ENCODE peak calls at places on chromosome 10, in four cellular contexts. L is fibroblast of the aortic adventitia, R is ascending aorta, D is tibial nerve. Z is an unnamed sample.
A peak's percentile ranks its signal among the peaks of the same experiment; 100 is the strongest.

GRCh38 chr10:3780056-3780765 is 4.8 kb downstream of the KLF6 start:
- DNase-seq in L (peak; percentile 62), R (no peak), D (no peak), Z (no peak)

GRCh38 chr10:37733822-37734221 is 123.6 kb downstream of the ZNF248 start:
- DNase-seq in L (no peak), R (no peak), D (no peak), Z (no peak)

GRCh38 chr10:18233775-18234174 is 93.6 kb downstream of the CACNB2 start:
- DNase-seq in R (no peak), D (no peak), L (no peak), Z (no peak)

GRCh38 chr10:107409517-107409916 is 245.0 kb upstream of the SORCS1 start:
- DNase-seq in L (peak; percentile 11), R (no peak), D (no peak), Z (no peak)

GRCh38 chr10:112510384-112510783 is 63.4 kb downstream of the VTI1A start:
- DNase-seq in D (no peak), R (no peak), L (no peak), Z (no peak)

GRCh38 chr10:102501201-102502028 is 1.1 kb downstream of the ACTR1A start:
- DNase-seq in D (no peak), R (no peak), L (no peak), Z (no peak)

GRCh38 chr10:8404721-8405120 is 350.2 kb downstream of the GATA3 start:
- DNase-seq in L (no peak), R (no peak), D (no peak), Z (no peak)

GRCh38 chr10:76354921-76355320 is 923.5 kb downstream of the LRMDA start:
- DNase-seq in L (no peak), D (no peak), R (no peak), Z (no peak)

GRCh38 chr10:88467835-88468485 is 115.2 kb downstream of the RNLS start:
- DNase-seq in L (peak; percentile 43), D (no peak), R (no peak), Z (no peak)

GRCh38 chr10:11936389-11937152 is 106.0 kb downstream of the UPF2 start:
- DNase-seq in D (no peak), L (no peak), R (no peak), Z (no peak)

GRCh38 chr10:35328404-35329037 is 7.8 kb upstream of the CCNY start:
- DNase-seq in D (no peak), L (peak; percentile 67), R (no peak), Z (no peak)

GRCh38 chr10:52056296-52056695 is 257.8 kb upstream of the DKK1 start:
- DNase-seq in D (no peak), R (no peak), L (no peak), Z (no peak)

GRCh38 chr10:129968937-129969527 is 5.0 kb upstream of the EBF3 start:
- DNase-seq in L (peak; percentile 60), D (peak; percentile 75), R (no peak), Z (peak; percentile 87)

GRCh38 chr10:76382381-76382851 is 951.0 kb downstream of the LRMDA start:
- DNase-seq in L (peak; percentile 92), R (no peak), D (no peak), Z (no peak)

GRCh38 chr10:127064474-127064873 is 131.9 kb downstream of the INSYN2A start:
- DNase-seq in D (no peak), L (no peak), R (no peak), Z (peak; percentile 34)

GRCh38 chr10:30503700-30504462 is 69.9 kb downstream of the MAP3K8 start:
- DNase-seq in L (no peak), D (no peak), R (no peak), Z (no peak)

GRCh38 chr10:121205625-121206024 is 354.5 kb downstream of the WDR11 start:
- DNase-seq in D (no peak), R (no peak), L (no peak), Z (no peak)

GRCh38 chr10:129711261-129711660 is 244.2 kb downstream of the MGMT start:
- DNase-seq in L (no peak), R (no peak), D (no peak), Z (no peak)

GRCh38 chr10:22666287-22667092 is 47.9 kb downstream of the PIP4K2A start:
- DNase-seq in R (no peak), D (no peak), L (peak; percentile 44), Z (no peak)

GRCh38 chr10:121078672-121079102 is 227.5 kb downstream of the WDR11 start:
- DNase-seq in D (no peak), L (no peak), R (no peak), Z (peak; percentile 77)

GRCh38 chr10:124180947-124181549 is 87.7 kb upstream of the CHST15 start:
- DNase-seq in L (peak; percentile 27), D (no peak), R (no peak), Z (no peak)

GRCh38 chr10:112775892-112776679 is 174.0 kb upstream of the TCF7L2 start:
- DNase-seq in L (no peak), R (no peak), D (no peak), Z (no peak)

GRCh38 chr10:89147256-89147655 is 59.9 kb downstream of the CH25H start:
- DNase-seq in D (no peak), R (no peak), L (peak; percentile 87), Z (no peak)

GRCh38 chr10:117148284-117148683 is 10.2 kb upstream of the VAX1 start:
- DNase-seq in L (no peak), D (no peak), R (no peak), Z (no peak)

GRCh38 chr10:28200804-28201203 is 102.1 kb downstream of the MPP7 start:
- DNase-seq in L (no peak), D (no peak), R (no peak), Z (no peak)

GRCh38 chr10:76302936-76303656 is 871.7 kb downstream of the LRMDA start:
- DNase-seq in D (no peak), L (peak; percentile 59), R (no peak), Z (no peak)

GRCh38 chr10:43647576-43647975 is 1.1 kb downstream of the ZNF32 start:
- DNase-seq in D (no peak), L (peak; percentile 8), R (no peak), Z (no peak)

GRCh38 chr10:47380341-47381215 is 3.5 kb downstream of the ZNF488 start:
- DNase-seq in L (peak; percentile 34), R (no peak), D (no peak), Z (no peak)

GRCh38 chr10:29555091-29555745 is 79.6 kb downstream of the SVIL start:
- DNase-seq in R (no peak), D (no peak), L (no peak), Z (no peak)

GRCh38 chr10:70267161-70267933 is 16.5 kb downstream of the NPFFR1 start:
- DNase-seq in R (no peak), D (no peak), L (peak; percentile 90), Z (no peak)
- TF ChIP-seq CTCF in R (no peak), D (no peak), L (peak; percentile 24), Z (no peak)

GRCh38 chr10:72573079-72573478 is 52.8 kb downstream of the MICU1 start:
- DNase-seq in R (no peak), D (no peak), L (no peak), Z (no peak)

GRCh38 chr10:72563327-72563932 is 62.4 kb downstream of the MICU1 start:
- DNase-seq in R (no peak), L (no peak), D (no peak), Z (no peak)

GRCh38 chr10:72564596-72564995 is 61.3 kb downstream of the MICU1 start:
- DNase-seq in D (no peak), R (no peak), L (peak; percentile 76), Z (no peak)

GRCh38 chr10:72567421-72567820 is 58.5 kb downstream of the MICU1 start:
- DNase-seq in L (peak; percentile 17), D (no peak), R (no peak), Z (no peak)

DNA sequence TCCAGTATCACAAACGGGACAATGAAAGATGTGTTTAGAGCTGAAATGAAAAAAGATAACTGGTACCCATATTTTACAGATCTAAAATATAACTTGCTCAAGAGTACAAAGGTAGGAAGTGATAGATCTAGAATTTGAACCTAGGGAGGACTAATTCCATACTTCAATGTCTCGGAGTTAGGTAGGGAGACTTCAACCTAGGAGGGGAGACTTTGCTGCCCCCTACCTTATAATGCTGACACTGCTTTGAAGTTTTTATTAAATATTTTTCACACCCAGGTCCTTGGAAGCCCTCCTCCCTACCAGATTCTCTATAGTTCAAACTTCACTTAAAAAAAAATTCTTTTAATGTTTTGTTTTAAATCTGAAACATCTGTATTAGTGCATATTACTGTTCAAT is 58.0 kb downstream of the MICU1 start:
- DNase-seq in L (no peak), R (no peak), D (no peak), Z (no peak)
- TF ChIP-seq CTCF in L (peak; percentile 23), R (peak; percentile 21), D (peak; percentile 17), Z (no peak)

DNA sequence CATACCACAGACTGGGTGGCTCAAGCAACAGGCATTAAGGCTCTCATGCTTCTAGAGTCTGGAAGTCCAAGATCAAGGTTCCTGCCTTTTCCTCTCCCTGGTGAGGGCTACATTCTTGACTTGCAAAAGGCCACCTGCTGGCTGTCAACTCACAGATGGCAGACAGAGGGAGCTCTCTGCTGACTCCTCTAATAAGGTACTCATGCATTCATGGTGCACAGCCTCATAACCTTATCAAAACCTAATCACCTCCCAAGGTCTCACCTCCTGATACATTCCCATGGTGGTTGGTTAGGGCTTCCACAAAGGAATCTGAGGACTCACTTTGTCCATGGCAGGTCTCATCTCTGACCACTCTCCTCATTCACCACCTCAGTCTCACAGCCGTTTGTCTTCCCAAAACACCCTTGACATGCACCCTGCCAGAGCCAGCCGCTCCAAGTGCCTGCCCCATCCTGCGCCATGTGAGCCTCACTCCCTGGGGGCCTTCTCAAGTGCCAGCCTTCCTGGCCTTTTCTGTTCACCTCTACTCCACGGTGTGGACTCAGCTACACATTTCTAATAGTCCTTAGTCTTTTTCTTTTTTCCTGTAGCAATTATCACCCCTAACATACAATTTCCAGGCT is 400.3 kb upstream of the ADARB2 start:
- DNase-seq in R (no peak), L (no peak), D (no peak), Z (no peak)
- TF ChIP-seq CTCF in R (no peak), L (no peak), D (no peak), Z (peak; percentile 36)

GRCh38 chr10:359093-359492 is 223.8 kb downstream of the ZMYND11 start:
- DNase-seq in R (no peak), D (no peak), L (no peak), Z (no peak)

GRCh38 chr10:354901-355617 is 219.8 kb downstream of the ZMYND11 start:
- DNase-seq in L (no peak), R (no peak), D (no peak), Z (no peak)

GRCh38 chr10:357201-357950 is 222.1 kb downstream of the ZMYND11 start:
- DNase-seq in R (no peak), L (no peak), D (no peak), Z (no peak)

GRCh38 chr10:359762-360161 is 224.5 kb downstream of the ZMYND11 start:
- DNase-seq in D (no peak), R (no peak), L (no peak), Z (no peak)

GRCh38 chr10:356452-356851 is 221.2 kb downstream of the ZMYND11 start:
- DNase-seq in R (no peak), D (no peak), L (no peak), Z (no peak)
- TF ChIP-seq CTCF in R (no peak), D (no peak), L (no peak), Z (no peak)